ENCODE peak calls at places on chromosome 4, in ten cellular contexts. D is A549, A is IMR-90, H is uterus, Z is PC-3, U is suprapubic skin, C is heart right ventricle, M is kidney, Q is astrocyte, X is colonic mucosa. O is an unnamed sample.

GRCh38 chr4:74859163-74859562 is 64.8 kb upstream of the BTC start:
- DNase-seq in D (no peak), A (no peak), H (no peak), Z (no peak), U (no peak), C (no peak), M (no peak), Q (no peak), X (no peak), O (no peak)

GRCh38 chr4:8916251-8916913 is 44.7 kb upstream of the HMX1 start:
- DNase-seq in D (no peak), A (no peak), H (no peak), Z (no peak), U (peak; percentile 69), C (no peak), M (peak; percentile 51), Q (no peak), X (no peak), O (no peak)

GRCh38 chr4:82721819-82722423 is 76.7 kb downstream of the SCD5 start:
- DNase-seq in D (no peak), A (peak; percentile 26), H (no peak), Z (peak; percentile 52), U (no peak), C (peak; percentile 27), M (no peak), Q (peak; percentile 17), X (no peak), O (peak; percentile 61)

GRCh38 chr4:158532556-158533231 is 11.0 kb downstream of the RXFP1 start:
- DNase-seq in D (no peak), A (no peak), H (no peak), Z (no peak), U (no peak), C (no peak), M (no peak), Q (no peak), X (no peak), O (no peak)

GRCh38 chr4:15836362-15836761 is 58.2 kb downstream of the CD38 start:
- DNase-seq in D (peak; percentile 37), A (no peak), H (no peak), Z (peak; percentile 71), U (no peak), C (no peak), M (no peak), Q (no peak), X (no peak), O (no peak)

GRCh38 chr4:142549726-142550463 is 296.2 kb downstream of the INPP4B start:
- DNase-seq in D (peak; percentile 13), A (peak; percentile 81), H (no peak), Z (peak; percentile 96), U (no peak), C (no peak), M (no peak), Q (peak; percentile 96), X (no peak), O (peak; percentile 48)

GRCh38 chr4:7838136-7838782 is 101.4 kb downstream of the AFAP1 start:
- DNase-seq in D (no peak), A (no peak), H (no peak), Z (no peak), U (no peak), C (no peak), M (no peak), Q (no peak), X (no peak), O (no peak)

GRCh38 chr4:133146574-133147198 is 2.4 kb upstream of the PCDH10 start:
- DNase-seq in D (no peak), A (peak; percentile 40), H (peak; percentile 25), Z (peak; percentile 59), U (peak; percentile 66), C (peak; percentile 13), M (peak; percentile 61), Q (peak; percentile 36), X (no peak), O (no peak)

GRCh38 chr4:8350326-8350725 is 80.8 kb downstream of the HTRA3 start:
- DNase-seq in D (no peak), A (no peak), H (no peak), Z (no peak), U (peak; percentile 65), C (no peak), M (peak; percentile 52), Q (no peak), X (no peak), O (peak; percentile 15)

GRCh38 chr4:17688011-17688441 is 73.6 kb downstream of the MED28 start:
- DNase-seq in D (no peak), A (no peak), H (no peak), Z (peak; percentile 54), U (no peak), C (no peak), M (no peak), Q (peak; percentile 59), X (no peak), O (no peak)

GRCh38 chr4:80237992-80238391 is 28.5 kb upstream of the FGF5 start:
- DNase-seq in D (no peak), A (peak; percentile 96), H (no peak), Z (peak; percentile 75), U (no peak), C (no peak), M (no peak), Q (peak; percentile 97), X (no peak), O (no peak)

GRCh38 chr4:1192091-1192492 is 19.7 kb upstream of the SPON2 start:
- DNase-seq in D (peak; percentile 80), A (peak; percentile 99), H (peak; percentile 97), Z (peak; percentile 87), U (peak; percentile 92), C (peak; percentile 76), M (peak; percentile 95), Q (peak; percentile 96), X (peak; percentile 84), O (no peak)

GRCh38 chr4:47669946-47670345 is 167.9 kb downstream of the CORIN start:
- DNase-seq in D (no peak), A (peak; percentile 34), H (no peak), Z (no peak), U (no peak), C (no peak), M (no peak), Q (peak; percentile 14), X (no peak), O (peak; percentile 7)

GRCh38 chr4:47686294-47686872 is 151.5 kb downstream of the CORIN start:
- DNase-seq in D (peak; percentile 6), A (peak; percentile 38), H (peak; percentile 24), Z (peak; percentile 58), U (no peak), C (peak; percentile 33), M (no peak), Q (no peak), X (peak; percentile 59), O (peak; percentile 70)

DNA sequence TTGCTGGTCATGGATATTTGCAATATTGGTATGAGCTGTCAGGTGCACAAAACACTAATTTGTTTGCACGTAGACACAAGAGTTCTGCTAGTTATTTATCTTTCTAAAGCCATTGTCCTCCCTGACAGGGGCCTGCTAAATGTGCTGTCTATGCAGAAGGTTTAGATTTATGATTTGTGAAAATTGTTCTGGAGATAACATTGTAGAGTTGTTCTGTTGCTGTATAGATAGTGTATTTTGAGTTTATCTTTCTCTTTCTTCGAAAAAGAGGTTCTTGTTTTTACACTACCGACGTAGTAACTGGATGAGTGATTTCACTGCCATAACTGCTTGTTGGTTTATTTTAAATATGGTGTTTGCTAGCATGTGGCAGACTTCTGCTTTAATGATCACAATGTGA is 28.5 kb upstream of the FGG start:
- DNase-seq in D (no peak), A (no peak), H (no peak), Z (no peak), U (no peak), C (no peak), M (no peak), Q (no peak), X (no peak), O (no peak)
- H3K9me3 ChIP-seq in D (no peaks in the 10 kb centered on the region), A (no peaks in the 10 kb centered on the region), H (no peaks in the 10 kb centered on the region), Z (no peaks in the 10 kb centered on the region), U (no peaks in the 10 kb centered on the region), C (no peaks in the 10 kb centered on the region), M (no peaks in the 10 kb centered on the region), Q (no peaks in the 10 kb centered on the region), X (no peaks in the 10 kb centered on the region), O (no peaks in the 10 kb centered on the region)

GRCh38 chr4:169283114-169283509 is 12.4 kb upstream of the SH3RF1 start:
- DNase-seq in D (peak; percentile 14), A (peak; percentile 92), H (no peak), Z (peak; percentile 89), U (no peak), C (no peak), M (no peak), Q (peak; percentile 98), X (no peak), O (no peak)

GRCh38 chr4:169282429-169283113 is 11.8 kb upstream of the SH3RF1 start:
- DNase-seq in D (no peak), A (peak; percentile 78), H (no peak), Z (peak; percentile 83), U (no peak), C (no peak), M (no peak), Q (no peak), X (no peak), O (no peak)

DNA sequence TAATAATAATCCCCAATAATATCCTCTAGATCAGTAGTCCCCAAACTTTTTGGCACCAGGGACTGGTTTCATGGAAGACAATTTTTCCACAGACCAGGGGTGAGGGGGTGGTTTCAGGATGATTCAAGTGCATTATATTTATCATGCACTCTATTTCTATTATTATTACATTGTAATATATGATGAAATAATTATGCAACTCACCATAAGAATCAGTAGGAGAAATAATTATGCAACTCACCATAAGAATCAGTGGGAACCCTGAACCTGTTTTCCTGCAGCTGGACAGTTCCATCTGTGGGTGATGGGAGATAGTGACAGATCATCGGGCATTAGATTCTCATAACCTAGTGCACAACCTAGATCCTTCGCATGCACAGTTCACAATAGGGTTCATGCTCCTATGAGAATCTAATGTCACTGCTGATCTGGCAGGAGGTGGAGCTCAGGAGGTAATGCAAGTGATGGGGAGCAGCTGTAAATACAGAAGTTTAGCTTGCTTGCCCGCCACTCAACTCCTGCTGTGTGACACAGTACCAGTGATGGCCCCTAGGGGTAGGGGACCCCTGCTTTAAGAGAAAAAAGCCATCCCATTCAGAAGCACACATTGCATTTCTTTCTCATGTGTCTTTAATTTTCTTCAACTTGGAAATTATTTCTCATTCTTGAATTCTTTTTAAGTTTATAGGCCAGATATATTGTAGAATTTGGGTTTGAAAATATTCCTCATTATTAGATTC is 16.0 kb upstream of the SH3RF1 start:
- DNase-seq in D (no peak), A (peak; percentile 19), H (no peak), Z (no peak), U (no peak), C (no peak), M (no peak), Q (no peak), X (no peak), O (no peak)
- TF ChIP-seq CTCF in D (no peak), A (no peak), H (no peak), Z (no peak), U (no peak), C (no peak), M (no peak), Q (peak; percentile 8), X (no peak), O (peak; percentile 14)

GRCh38 chr4:63986253-63986652 is 423.0 kb downstream of the TECRL start:
- DNase-seq in D (no peak), A (no peak), H (no peak), Z (no peak), U (no peak), C (no peak), M (no peak), Q (no peak), X (no peak), O (no peak)
- H3K9me3 ChIP-seq in D (no peaks in the 10 kb centered on the region), A (peaks cover 10% of the 10 kb centered on the region), H (no peaks in the 10 kb centered on the region), Z (peaks cover 4% of the 10 kb centered on the region), U (peaks cover 6% of the 10 kb centered on the region), C (no peaks in the 10 kb centered on the region), M (peaks cover 6% of the 10 kb centered on the region), Q (peaks cover 7% of the 10 kb centered on the region), X (no peaks in the 10 kb centered on the region), O (peaks cover 5% of the 10 kb centered on the region)

GRCh38 chr4:3290476-3290875 is 2.3 kb upstream of the RGS12 start:
- DNase-seq in D (no peak), A (no peak), H (no peak), Z (no peak), U (peak; percentile 67), C (no peak), M (peak; percentile 54), Q (no peak), X (peak; percentile 22), O (no peak)
- TF ChIP-seq CTCF in D (no peak), A (no peak), H (no peak), Z (no peak), U (no peak), C (no peak), M (no peak), Q (no peak), X (no peak), O (no peak)

O was measured in Caco-2.